ENCODE peak calls at places on chromosomes 6 and 20, in six cellular contexts. U, I, R, Z, B and A are unnamed samples.

GRCh38 chr6:135092724-135093123 is 38.1 kb upstream of the HBS1L start:
- DNase-seq in B (no peak), I (no peak), U (no peak), Z (no peak), R (no peak), A (no peak)

GRCh38 chr20:6311841-6312655 is 189.2 kb upstream of the FERMT1 start:
- DNase-seq in R (no peak), Z (no peak), B (no peak), U (no peak), I (no peak), A (no peak)

GRCh38 chr20:34363062-34364012 is at the start of gene ITCH:
- DNase-seq in Z (peak; percentile 86), I (peak; percentile 87), U (peak; percentile 95), B (peak; percentile 99), R (peak; percentile 99), A (peak; percentile 96)

GRCh38 chr6:131519670-131520436 is 53.2 kb upstream of the ARG1 start:
- DNase-seq in Z (no peak), R (no peak), U (peak; percentile 40), I (peak; percentile 27), B (no peak), A (peak; percentile 52)

GRCh38 chr6:99838607-99839006 is 155.4 kb downstream of the MCHR2 start:
- DNase-seq in I (no peak), R (no peak), Z (no peak), B (no peak), U (no peak), A (no peak)

GRCh38 chr6:76166297-76166696 is 93.8 kb upstream of the IMPG1 start:
- DNase-seq in Z (no peak), U (no peak), B (no peak), I (no peak), R (no peak), A (no peak)

GRCh38 chr6:148423601-148424270 is 81.1 kb downstream of the SASH1 start:
- DNase-seq in Z (no peak), R (no peak), B (no peak), U (no peak), I (no peak), A (no peak)

GRCh38 chr6:129598244-129599187 is 111.5 kb downstream of the ARHGAP18 start:
- DNase-seq in Z (peak; percentile 49), B (no peak), R (no peak), U (peak; percentile 54), I (peak; percentile 60), A (peak; percentile 84)

GRCh38 chr6:30613251-30614043 is 3.6 kb downstream of the PPP1R10 start:
- DNase-seq in B (no peak), R (no peak), Z (no peak), U (no peak), I (no peak), A (no peak)

GRCh38 chr6:10073326-10073725 is 341.5 kb downstream of the TFAP2A start:
- DNase-seq in I (no peak), R (no peak), Z (no peak), B (no peak), U (no peak), A (no peak)

GRCh38 chr20:23909390-23909789 is 29.8 kb upstream of the CST5 start:
- DNase-seq in I (no peak), Z (no peak), R (no peak), B (peak; percentile 69), U (no peak), A (no peak)

GRCh38 chr6:152697634-152698033 is at the start of gene MYCT1:
- DNase-seq in B (no peak), I (no peak), R (no peak), U (no peak), Z (no peak), A (no peak)

GRCh38 chr6:44431118-44431725 is 43.7 kb downstream of the CDC5L start:
- DNase-seq in R (peak; percentile 44), B (no peak), U (peak; percentile 65), I (peak; percentile 12), Z (peak; percentile 43), A (peak; percentile 59)

GRCh38 chr6:45791600-45792168 is 224.0 kb downstream of the CLIC5 start:
- DNase-seq in Z (peak; percentile 20), B (no peak), I (no peak), R (no peak), U (peak; percentile 43), A (no peak)

GRCh38 chr20:37863289-37863688 is 39.6 kb upstream of the VSTM2L start:
- DNase-seq in I (no peak), Z (no peak), B (peak; percentile 58), U (no peak), R (no peak), A (no peak)

GRCh38 chr6:46296586-46296985 is 125.8 kb upstream of the ENPP5 start:
- DNase-seq in R (no peak), B (no peak), U (no peak), Z (no peak), I (no peak), A (no peak)

DNA sequence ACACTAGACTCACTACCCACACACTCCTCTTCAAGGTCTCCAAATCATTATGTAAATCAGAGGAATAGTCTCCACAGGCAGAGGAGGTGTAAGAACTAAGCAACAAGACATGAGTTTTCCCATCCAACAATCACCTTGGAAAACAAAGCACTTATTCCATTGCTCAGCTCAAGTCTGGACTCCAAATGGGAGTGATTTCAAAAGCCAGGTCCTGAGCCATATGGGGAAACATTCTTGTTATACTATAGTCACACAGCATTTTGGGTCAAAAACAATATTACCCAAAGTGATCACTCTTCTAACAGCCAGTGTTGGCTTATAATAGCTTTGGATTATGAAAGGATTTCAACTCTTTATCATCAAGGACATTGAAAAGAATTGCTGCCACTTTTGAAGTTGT is 3.6 kb upstream of the PRPH2 start:
- DNase-seq in I (no peak), R (no peak), Z (no peak), U (no peak), B (no peak), A (no peak)
- H3K4me3 ChIP-seq in I (peak overlapping the region; percentile 68), R (peak overlapping the region; percentile 56), Z (peak overlapping the region; percentile 40), U (no peak overlapping the region), B (no peak overlapping the region), A (no peak overlapping the region)

GRCh38 chr6:137490961-137491360 is 3.2 kb downstream of the OLIG3 start:
- DNase-seq in Z (no peak), R (no peak), B (no peak), U (no peak), I (no peak), A (no peak)

GRCh38 chr6:137492289-137492688 is 1.9 kb downstream of the OLIG3 start:
- DNase-seq in I (no peak), R (no peak), Z (no peak), B (no peak), U (no peak), A (no peak)

GRCh38 chr6:137490506-137490905 is 3.7 kb downstream of the OLIG3 start:
- DNase-seq in B (no peak), Z (no peak), R (no peak), I (no peak), U (no peak), A (no peak)

GRCh38 chr6:137492771-137493217 is 1.4 kb downstream of the OLIG3 start:
- DNase-seq in U (no peak), Z (no peak), R (no peak), B (no peak), I (no peak), A (no peak)

DNA sequence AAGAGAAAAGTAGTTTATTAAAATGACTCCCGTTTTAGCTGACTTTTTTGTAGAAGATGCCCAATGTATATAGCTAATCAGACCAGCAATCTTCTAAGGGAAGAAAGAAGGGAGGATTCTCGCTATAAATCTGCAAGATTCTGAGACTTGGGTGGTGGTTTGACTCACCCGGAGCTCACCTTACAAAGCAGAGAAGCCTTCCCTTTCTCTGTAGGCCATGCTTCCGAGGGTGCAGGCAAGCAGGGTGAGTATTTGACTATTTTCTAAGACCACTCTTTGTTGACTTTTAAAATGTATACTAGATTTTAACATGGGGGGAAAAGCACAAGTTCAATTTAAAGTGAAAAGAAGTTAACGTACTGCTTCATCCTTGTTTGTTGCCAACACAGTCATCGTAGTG is 2.7 kb downstream of the OLIG3 start:
- DNase-seq in R (no peak), Z (no peak), U (no peak), B (no peak), I (no peak), A (no peak)
- H3K4me3 ChIP-seq in R (no peak overlapping the region), Z (no peak overlapping the region), U (no peak overlapping the region), B (no peak overlapping the region), I (no peak overlapping the region), A (no peak overlapping the region)

GRCh38 chr20:57582432-57583288 is 21.8 kb downstream of the PCK1 start:
- DNase-seq in Z (peak; percentile 8), R (peak; percentile 80), U (peak; percentile 71), I (no peak), B (no peak), A (no peak)
- H3K4me3 ChIP-seq in Z (peak overlapping the region; percentile 29), R (no peak overlapping the region), U (peak overlapping the region; percentile 3), I (no peak overlapping the region), B (no peak overlapping the region), A (no peak overlapping the region)

GRCh38 chr6:12717356-12717755 is 789 bp downstream of the PHACTR1 start:
- DNase-seq in Z (no peak), I (no peak), U (no peak), B (no peak), R (no peak), A (no peak)

GRCh38 chr6:12716298-12716853 is at the start of gene PHACTR1:
- DNase-seq in R (no peak), Z (no peak), I (no peak), B (no peak), U (no peak), A (no peak)

GRCh38 chr6:12718025-12718424 is 1.5 kb downstream of the PHACTR1 start:
- DNase-seq in U (peak; percentile 46), Z (no peak), R (no peak), B (no peak), I (no peak), A (no peak)

GRCh38 chr6:12714022-12714421 is 2.5 kb upstream of the PHACTR1 start:
- DNase-seq in R (no peak), U (no peak), I (no peak), B (no peak), Z (no peak), A (no peak)

DNA sequence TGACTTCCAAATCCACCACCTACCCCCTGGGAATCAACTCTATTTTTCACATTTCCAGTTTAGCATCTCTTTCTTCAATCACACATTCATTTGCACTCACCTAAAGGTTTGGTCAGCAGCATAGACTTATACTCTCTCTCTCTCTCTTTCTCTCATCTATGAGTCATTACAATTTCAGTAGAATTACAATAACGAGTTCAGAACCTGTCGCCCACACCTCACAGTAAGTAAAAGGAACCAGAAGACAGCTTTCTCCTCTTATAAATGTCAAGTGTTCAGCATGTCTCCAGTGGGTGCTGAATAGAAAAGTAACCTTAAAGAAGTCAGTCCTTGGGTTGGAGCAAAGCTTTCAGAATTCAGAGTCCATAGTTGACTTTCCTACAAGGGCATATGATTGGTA is 1.1 kb upstream of the PHACTR1 start:
- DNase-seq in R (no peak), U (no peak), I (no peak), B (no peak), Z (no peak), A (no peak)
- H3K4me3 ChIP-seq in R (no peak overlapping the region), U (no peak overlapping the region), I (no peak overlapping the region), B (no peak overlapping the region), Z (no peak overlapping the region), A (no peak overlapping the region)

DNA sequence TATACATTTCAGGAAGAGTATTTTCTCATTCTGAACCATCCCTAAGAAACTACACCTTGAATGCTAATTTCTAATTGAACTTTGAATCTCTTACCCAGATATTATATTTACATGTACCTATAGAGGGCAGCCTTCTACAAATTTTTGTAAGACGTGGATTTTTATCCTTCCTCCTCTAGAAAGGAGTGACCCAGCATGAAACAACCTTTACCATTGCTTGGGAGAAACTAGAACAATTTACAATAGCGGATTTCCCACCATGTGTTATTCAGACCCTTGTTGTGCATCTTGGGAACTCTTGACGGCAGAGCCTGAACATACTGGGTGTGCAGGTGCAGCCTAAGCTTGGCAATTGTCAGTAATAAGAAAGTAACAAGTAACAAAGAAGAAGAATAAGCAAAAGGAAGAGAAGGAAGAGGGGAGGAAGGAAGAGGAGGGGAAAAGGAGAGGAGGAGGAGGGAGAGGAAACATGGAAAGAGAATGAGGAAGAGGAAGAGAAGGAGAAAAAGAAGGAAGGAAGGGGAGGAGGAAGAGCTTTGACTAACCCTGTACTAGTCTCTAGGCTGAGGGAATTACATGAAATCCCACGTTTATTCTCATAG is 10.8 kb upstream of the TAAR1 start:
- DNase-seq in Z (no peak), R (no peak), I (peak; percentile 24), B (no peak), U (no peak), A (peak; percentile 38)
- H3K4me3 ChIP-seq in Z (no peak overlapping the region), R (no peak overlapping the region), I (no peak overlapping the region), B (no peak overlapping the region), U (no peak overlapping the region), A (no peak overlapping the region)